ENCODE peak calls at places on chromosomes 3 and 15, in four cellular contexts. F is K562, D is GM23248, E is ovary. Q is an unnamed sample.

GRCh38 chr3:171757377-171758034 is 52.8 kb downstream of the PLD1 start:
- DNase-seq in F (no peak), D (no peak), E (no peak), Q (no peak)

GRCh38 chr3:141302364-141303141 is 65.8 kb upstream of the ZBTB38 start:
- DNase-seq in F (no peak), D (peak; percentile 91), E (peak; percentile 39), Q (no peak)

GRCh38 chr3:172101107-172101506 is 61.7 kb downstream of the FNDC3B start:
- DNase-seq in F (peak; percentile 24), D (no peak), E (no peak), Q (no peak)

GRCh38 chr3:45772341-45773035 is 23.8 kb downstream of the SLC6A20 start:
- DNase-seq in F (no peak), D (no peak), E (no peak), Q (no peak)

GRCh38 chr15:31391687-31392671 is 65.3 kb downstream of the KLF13 start:
- DNase-seq in F (peak; percentile 74), D (peak; percentile 84), E (peak; percentile 80), Q (peak; percentile 44)

GRCh38 chr15:100016632-100017031 is 283.4 kb upstream of the LYSMD4 start:
- DNase-seq in F (no peak), D (no peak), E (no peak), Q (no peak)

GRCh38 chr15:81049835-81050234 is 49.1 kb downstream of the TLNRD1 start:
- DNase-seq in F (no peak), D (no peak), E (no peak), Q (no peak)

GRCh38 chr15:81117136-81117535 is 16.9 kb upstream of the CFAP161 start:
- DNase-seq in F (no peak), D (peak; percentile 83), E (no peak), Q (no peak)

GRCh38 chr15:63089260-63090043 is 32.2 kb upstream of the LACTB start:
- DNase-seq in F (no peak), D (peak; percentile 96), E (no peak), Q (peak; percentile 24)

GRCh38 chr3:167166594-167167253 is 213.4 kb downstream of the ZBBX start:
- DNase-seq in F (no peak), D (no peak), E (no peak), Q (peak; percentile 76)

GRCh38 chr3:156974931-156975330 is 148.8 kb downstream of the LEKR1 start:
- DNase-seq in F (no peak), D (no peak), E (no peak), Q (no peak)

GRCh38 chr15:72939855-72940631 is 112.2 kb upstream of the NEO1 start:
- DNase-seq in F (no peak), D (no peak), E (no peak), Q (no peak)

GRCh38 chr3:146953523-146954125 is 348.5 kb upstream of the PLSCR5 start:
- DNase-seq in F (no peak), D (peak; percentile 66), E (no peak), Q (no peak)

GRCh38 chr3:47527952-47528718 is 14.6 kb upstream of the ELP6 start:
- DNase-seq in F (no peak), D (no peak), E (no peak), Q (no peak)

GRCh38 chr3:127067116-127067910 is 84.4 kb downstream of the PLXNA1 start:
- DNase-seq in F (no peak), D (no peak), E (no peak), Q (no peak)

GRCh38 chr3:24253336-24253735 is 241.3 kb downstream of the THRB start:
- DNase-seq in F (no peak), D (no peak), E (no peak), Q (no peak)

GRCh38 chr3:24258260-24258659 is 236.4 kb downstream of the THRB start:
- DNase-seq in F (no peak), D (no peak), E (no peak), Q (no peak)

GRCh38 chr3:24254649-24255048 is 240.0 kb downstream of the THRB start:
- DNase-seq in F (no peak), D (peak; percentile 81), E (no peak), Q (no peak)

GRCh38 chr3:24258727-24259600 is 235.7 kb downstream of the THRB start:
- DNase-seq in F (no peak), D (no peak), E (no peak), Q (no peak)

GRCh38 chr3:24255414-24255813 is 239.2 kb downstream of the THRB start:
- DNase-seq in F (no peak), D (no peak), E (no peak), Q (no peak)
- H3K27ac ChIP-seq in F (no peak overlapping the region), D (no peak overlapping the region), E (no peak overlapping the region), Q (no peak overlapping the region)

GRCh38 chr3:114076711-114077110 is 20.2 kb downstream of the QTRT2 start:
- DNase-seq in F (no peak), D (no peak), E (no peak), Q (no peak)
- H3K36me3 ChIP-seq in F (peaks cover 88% of the 10 kb centered on the region), D (peaks cover 40% of the 10 kb centered on the region), E (no peaks in the 10 kb centered on the region), Q (peaks cover 91% of the 10 kb centered on the region)

DNA sequence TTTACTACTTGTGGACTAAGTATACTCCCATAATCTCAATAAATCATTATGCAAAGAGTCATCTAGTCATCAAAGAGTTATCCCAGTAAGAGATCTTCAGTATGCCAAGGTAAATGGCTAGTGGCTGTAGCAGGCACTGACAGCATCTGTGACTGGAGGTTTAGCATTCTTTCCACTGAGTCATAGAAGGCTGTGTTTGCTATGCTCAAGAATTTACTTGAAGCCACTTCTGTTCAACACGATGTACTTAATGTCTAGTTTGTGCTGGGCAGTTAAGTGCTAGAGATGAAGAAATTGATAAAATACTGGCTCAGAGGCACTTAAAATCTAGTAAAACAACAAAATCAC is 13.1 kb downstream of the ZBED2 start:
- DNase-seq in F (no peak), D (peak; percentile 87), E (no peak), Q (no peak)
- H3K27ac ChIP-seq in F (no peak overlapping the region), D (peak overlapping the region; percentile 41), E (no peak overlapping the region), Q (no peak overlapping the region)

GRCh38 chr3:113802795-113803455 is 35.7 kb upstream of the GRAMD1C start:
- DNase-seq in F (no peak), D (no peak), E (no peak), Q (no peak)

GRCh38 chr3:113804701-113805100 is 33.9 kb upstream of the GRAMD1C start:
- DNase-seq in F (no peak), D (no peak), E (no peak), Q (no peak)

DNA sequence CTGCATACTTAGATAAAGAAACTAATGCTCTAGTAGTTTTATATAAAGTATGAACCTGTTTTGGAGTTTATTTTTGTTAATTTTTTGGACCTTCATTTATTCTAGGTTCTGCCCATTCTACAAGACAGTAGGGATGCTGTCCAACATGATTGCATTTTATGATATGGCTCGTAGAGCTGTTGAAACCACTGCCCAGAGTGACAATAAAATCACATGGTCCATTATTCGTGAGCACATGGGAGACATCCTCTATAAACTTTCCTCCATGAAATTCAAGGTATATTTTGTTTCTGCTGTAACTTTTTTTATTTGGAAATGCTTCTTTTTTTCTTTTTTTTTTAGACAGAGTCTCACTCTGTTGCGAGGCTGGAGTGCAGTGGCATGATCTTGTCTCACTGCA is 33.3 kb upstream of the GRAMD1C start:
- DNase-seq in F (no peak), D (no peak), E (no peak), Q (no peak)
- H3K36me3 ChIP-seq in F (peaks cover 54% of the 10 kb centered on the region), D (peaks cover 31% of the 10 kb centered on the region), E (no peaks in the 10 kb centered on the region), Q (peaks cover 43% of the 10 kb centered on the region)

GRCh38 chr3:36932979-36933378 is 11.9 kb downstream of the TRANK1 start:
- DNase-seq in F (no peak), D (no peak), E (no peak), Q (no peak)
- H3K27ac ChIP-seq in F (no peak overlapping the region), D (no peak overlapping the region), E (no peak overlapping the region), Q (no peak overlapping the region)

Q was measured in WERI-Rb-1.